ENCODE peak calls at places on chromosomes 2 and 18, in nine cellular contexts. N is iPS DF 6.9; C is lower lobe of right lung; V is OCI-LY7; S is psoas muscle; X is Peyer's patch; H is uterus; E is IMR-90; U is CD8-positive, alpha-beta memory T cell. O is an unnamed sample.

GRCh38 chr2:1748176-1748740 is 3.9 kb upstream of the PXDN start:
- DNase-seq in C (no peak), X (peak; percentile 13), E (no peak), S (no peak), U (no peak), H (no peak), V (no peak), N (no peak), O (no peak)

GRCh38 chr2:238169021-238169707 is 10.4 kb downstream of the ERFE start:
- DNase-seq in S (peak; percentile 60), C (no peak), E (peak; percentile 98), N (no peak), V (no peak), X (no peak), H (peak; percentile 73), U (no peak), O (peak; percentile 91)

GRCh38 chr2:23934296-23934695 is 6.0 kb upstream of the UBXN2A start:
- DNase-seq in X (no peak), U (no peak), E (no peak), S (no peak), C (no peak), N (no peak), H (no peak), V (no peak), O (no peak)

GRCh38 chr2:186780701-186781316 is 68.2 kb downstream of the ZSWIM2 start:
- DNase-seq in S (no peak), U (no peak), N (peak; percentile 45), C (no peak), H (no peak), V (no peak), E (peak; percentile 19), X (no peak), O (no peak)

GRCh38 chr2:52939250-52939649 is 828.4 kb upstream of the CHAC2 start:
- DNase-seq in N (no peak), S (no peak), C (no peak), X (no peak), H (no peak), U (no peak), E (no peak), V (no peak), O (no peak)

GRCh38 chr2:143246815-143247744 is 117.9 kb downstream of the ARHGAP15 start:
- DNase-seq in V (no peak), N (no peak), H (no peak), U (peak; percentile 16), S (no peak), E (no peak), X (no peak), C (no peak), O (no peak)

GRCh38 chr2:69616755-69617154 is 26.8 kb downstream of the AAK1 start:
- DNase-seq in C (no peak), N (no peak), S (no peak), E (no peak), V (no peak), U (peak; percentile 34), H (no peak), X (no peak), O (no peak)

GRCh38 chr18:50162486-50163304 is 32.3 kb downstream of the MYO5B start:
- DNase-seq in H (no peak), N (no peak), U (no peak), C (no peak), S (no peak), V (no peak), X (no peak), E (no peak), O (no peak)

GRCh38 chr2:201118957-201119848 is 3.2 kb downstream of the CFLAR start:
- DNase-seq in S (no peak), U (no peak), C (no peak), E (peak; percentile 52), H (no peak), X (no peak), N (no peak), V (peak; percentile 67), O (no peak)

GRCh38 chr2:241314181-241314932 is 1.1 kb downstream of the HDLBP start:
- DNase-seq in E (peak; percentile 57), U (no peak), C (no peak), X (no peak), H (no peak), N (no peak), V (no peak), S (no peak), O (no peak)

GRCh38 chr2:192162392-192163042 is 32.2 kb downstream of the TMEFF2 start:
- DNase-seq in X (no peak), E (peak; percentile 74), U (peak; percentile 49), H (peak; percentile 70), V (peak; percentile 65), N (peak; percentile 13), C (no peak), S (no peak), O (peak; percentile 78)

GRCh38 chr18:76205906-76206305 is 289.1 kb downstream of the ZNF516 start:
- DNase-seq in X (no peak), H (no peak), S (no peak), C (no peak), V (no peak), N (no peak), U (no peak), E (no peak), O (no peak)

GRCh38 chr2:67057901-67058703 is 339.0 kb upstream of the ETAA1 start:
- DNase-seq in V (no peak), U (no peak), E (peak; percentile 72), X (no peak), S (no peak), C (no peak), H (peak; percentile 61), N (no peak), O (no peak)

GRCh38 chr2:42962521-42962953 is 170.2 kb upstream of the HAAO start:
- DNase-seq in X (peak; percentile 33), C (no peak), S (no peak), E (peak; percentile 39), H (no peak), V (peak; percentile 44), N (no peak), U (no peak), O (no peak)

GRCh38 chr2:238475571-238475970 is 48.8 kb downstream of the ASB1 start:
- DNase-seq in H (no peak), C (no peak), S (no peak), E (no peak), U (no peak), X (no peak), V (no peak), N (no peak), O (no peak)

GRCh38 chr2:95271381-95271971 is 2.8 kb upstream of the PROM2 start:
- DNase-seq in E (no peak), S (peak; percentile 15), N (no peak), C (peak; percentile 17), U (no peak), H (no peak), X (no peak), V (no peak), O (no peak)

GRCh38 chr2:41989503-41990180 is 58.2 kb upstream of the PKDCC start:
- DNase-seq in E (peak; percentile 9), S (no peak), V (no peak), C (no peak), U (no peak), N (no peak), H (no peak), X (no peak), O (no peak)

GRCh38 chr2:159600752-159601151 is 15.6 kb downstream of the BAZ2B start:
- DNase-seq in U (no peak), S (no peak), V (no peak), X (no peak), E (peak; percentile 74), H (no peak), N (no peak), C (no peak), O (no peak)

GRCh38 chr2:218437969-218438368 is 19.0 kb downstream of the VIL1 start:
- DNase-seq in E (no peak), V (no peak), U (no peak), S (no peak), C (no peak), H (no peak), X (no peak), N (no peak), O (peak; percentile 40)

DNA sequence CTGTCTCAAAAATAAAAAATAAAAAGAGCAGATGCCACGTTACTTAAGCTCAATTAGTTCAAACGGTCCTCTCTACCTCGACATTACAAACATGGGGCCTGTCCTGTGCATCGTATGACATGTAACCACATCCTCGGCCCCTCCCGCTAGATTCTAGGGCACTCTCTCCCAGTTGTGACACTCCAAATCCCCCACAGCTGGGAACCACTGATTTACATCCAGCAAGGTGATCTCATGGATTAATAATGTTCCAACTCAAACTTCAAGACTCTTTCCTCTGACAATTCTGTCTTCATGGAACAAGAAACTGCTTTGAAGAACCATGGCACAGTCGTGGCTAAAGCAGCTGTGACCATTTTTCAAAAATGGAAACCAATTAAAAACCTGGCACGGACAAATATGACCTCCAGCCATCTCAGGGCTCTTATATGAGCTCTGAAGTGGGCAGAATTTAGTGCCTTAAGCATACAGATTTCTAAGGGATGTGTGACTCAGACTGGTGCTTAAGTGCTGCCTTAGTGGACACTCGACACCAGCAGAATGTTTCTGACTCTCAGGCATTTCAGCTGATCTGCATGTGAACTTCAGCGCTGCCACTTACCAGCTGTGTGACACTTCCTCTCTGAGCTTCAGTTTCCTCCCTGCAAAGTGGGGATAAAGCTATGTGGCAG is 31.7 kb upstream of the ASAP2 start:
- DNase-seq in X (no peak), N (no peak), S (no peak), V (peak; percentile 45), U (no peak), E (peak; percentile 92), H (no peak), C (peak; percentile 68), O (no peak)
- H3K4me1 ChIP-seq in X (no peaks in the 10 kb centered on the region), N (no peaks in the 10 kb centered on the region), S (no peaks in the 10 kb centered on the region), V (peaks cover 21% of the 10 kb centered on the region), U (no peaks in the 10 kb centered on the region), E (peaks cover 18% of the 10 kb centered on the region), H (peaks cover 11% of the 10 kb centered on the region), C (peaks cover 17% of the 10 kb centered on the region), O (peaks cover 11% of the 10 kb centered on the region)

DNA sequence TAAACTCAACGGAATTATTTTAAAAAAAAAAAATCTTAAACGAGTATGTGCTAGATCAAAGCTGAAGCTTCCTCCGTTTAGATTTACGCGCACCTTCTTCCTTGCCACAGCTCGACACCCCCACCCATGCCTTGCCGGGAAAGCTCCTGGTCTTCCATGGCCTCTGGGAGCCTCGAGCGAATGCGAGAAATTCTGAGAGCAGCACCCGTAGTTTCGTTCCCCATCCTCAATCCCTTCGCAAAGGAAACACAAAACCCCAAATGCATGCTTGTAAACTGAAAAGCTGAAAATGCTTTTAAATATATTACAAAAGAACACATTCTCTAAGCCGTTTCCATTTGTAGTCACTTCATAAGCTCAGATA is 1.6 kb downstream of the DSC3 start:
- DNase-seq in U (no peak), H (no peak), X (no peak), E (no peak), S (no peak), V (no peak), C (no peak), N (no peak), O (no peak)
- H3K4me3 ChIP-seq in U (no peak overlapping the region), H (no peak overlapping the region), X (peak overlapping the region; percentile 55), E (no peak overlapping the region), S (no peak overlapping the region), V (no peak overlapping the region), C (no peak overlapping the region), N (no peak overlapping the region), O (no peak overlapping the region)

GRCh38 chr2:89848114-89848513 is 1156.6 kb downstream of the RPIA start:
- DNase-seq in C (no peak), S (no peak), N (no peak), E (no peak), U (no peak), H (no peak), V (no peak), X (no peak), O (no peak)
- H3K9me3 ChIP-seq in C (no peaks in the 10 kb centered on the region), S (no peaks in the 10 kb centered on the region), N (peaks cover 32% of the 10 kb centered on the region), E (peaks cover 29% of the 10 kb centered on the region), U (no peaks in the 10 kb centered on the region), H (no peaks in the 10 kb centered on the region), V (no peaks in the 10 kb centered on the region), X (no peaks in the 10 kb centered on the region), O (no peaks in the 10 kb centered on the region)

GRCh38 chr2:62741954-62742722 is 36.6 kb downstream of the EHBP1 start:
- DNase-seq in E (no peak), V (no peak), C (no peak), S (no peak), H (no peak), X (no peak), N (no peak), U (no peak), O (no peak)
- H3K4me1 ChIP-seq in E (no peaks in the 10 kb centered on the region), V (no peaks in the 10 kb centered on the region), C (no peaks in the 10 kb centered on the region), S (no peaks in the 10 kb centered on the region), H (peaks cover 8% of the 10 kb centered on the region), X (no peaks in the 10 kb centered on the region), N (peaks cover 4% of the 10 kb centered on the region), U (no peaks in the 10 kb centered on the region), O (no peaks in the 10 kb centered on the region)

O was measured in ascending aorta.